ENCODE peak calls at places on chromosomes 6 and 20, in six cellular contexts. A is activated CD8-positive, alpha-beta memory T cell treated with anti-CD3 and anti-CD28 coated beads, Interleukin-2, amount 10 ng/mL, durations not matched to agents 7 days and 5 days; S is stimulated activated naive CD8-positive, alpha-beta T cell treated with anti-CD3 and anti-CD28 coated beads, Interleukin-15, Interleukin-2, amounts not matched to agents 100 U/mL and 50 U/mL, for 24 hours; I is foreskin keratinocyte; V is stimulated activated naive B cell treated with anti-CD40 and anti-IgM and Interleukin-4, amounts not matched to agents 10 μg/mL and 1 μg/mL and 100 μg/mL, for 72 hours; P is WTC11. J is an unnamed sample.

GRCh38 chr6:140572867-140573266 is 1198.4 kb upstream of the CITED2 start:
- ATAC-seq in A (no peak), S (no peak), I (peak), V (no peak), P (no peak), J (peak)

GRCh38 chr6:117503211-117503610 is 20.7 kb downstream of the DCBLD1 start:
- ATAC-seq in A (no peak), S (no peak), I (peak), V (no peak), P (no peak), J (no peak)

GRCh38 chr6:106473807-106474206 is 113.3 kb downstream of the CRYBG1 start:
- ATAC-seq in A (no peak), S (peak), I (peak), V (no peak), P (no peak), J (no peak)

GRCh38 chr20:60034231-60035110 is 76.2 kb downstream of the CDH26 start:
- ATAC-seq in A (no peak), S (no peak), I (no peak), V (no peak), P (no peak), J (no peak)

GRCh38 chr6:111410371-111410770 is 72.6 kb downstream of the REV3L start:
- ATAC-seq in A (no peak), S (no peak), I (no peak), V (no peak), P (no peak), J (no peak)

GRCh38 chr6:32597024-32597423 is 7.4 kb upstream of the HLA-DRB1 start:
- ATAC-seq in A (peak), S (no peak), I (no peak), V (peak), P (no peak), J (no peak)

GRCh38 chr6:157855325-157855724 is 32.3 kb downstream of the SNX9 start:
- ATAC-seq in A (no peak), S (no peak), I (no peak), V (no peak), P (no peak), J (no peak)

GRCh38 chr6:166772518-166772917 is 145.5 kb upstream of the RPS6KA2 start:
- ATAC-seq in A (no peak), S (no peak), I (no peak), V (no peak), P (peak), J (no peak)

J was measured in stimulated activated memory B cell treated with anti-CD40 and anti-IgM and Interleukin-4, amounts not matched to agents 10 μg/mL and 1 μg/mL and 100 μg/mL, for 72 hours.